ENCODE peak calls at places on chromosomes 12 and 14, in five cellular contexts. Q is uterus, W is vagina, P is ovary, Z is testis. N is an unnamed sample.

GRCh38 chr12:1350055-1350933 is 244.1 kb downstream of the FBXL14 start:
- DNase-seq in Z (no peak), P (no peak), Q (no peak), W (no peak), N (peak; percentile 61)

GRCh38 chr12:60335765-60336164 is 739.9 kb downstream of the SLC16A7 start:
- DNase-seq in Q (no peak), W (no peak), P (no peak), Z (no peak), N (no peak)

GRCh38 chr12:113152835-113153814 is 3.6 kb downstream of the CFAP73 start:
- DNase-seq in P (peak; percentile 53), Q (peak; percentile 43), W (no peak), Z (peak; percentile 80), N (no peak)

GRCh38 chr14:81452766-81453165 is 52.6 kb upstream of the STON2 start:
- DNase-seq in P (no peak), W (no peak), Z (no peak), Q (no peak), N (no peak)

GRCh38 chr12:9243999-9244649 is 35.9 kb upstream of the PZP start:
- DNase-seq in Z (no peak), P (no peak), Q (no peak), W (no peak), N (no peak)

GRCh38 chr12:13007496-13008233 is 7.6 kb upstream of the HEBP1 start:
- DNase-seq in W (no peak), P (no peak), Z (peak; percentile 56), Q (no peak), N (no peak)

GRCh38 chr14:103862393-103862782 is 15.0 kb upstream of the PPP1R13B start:
- DNase-seq in W (no peak), P (no peak), Z (no peak), Q (no peak), N (no peak)

GRCh38 chr12:44930972-44931600 is 55.0 kb upstream of the NELL2 start:
- DNase-seq in W (no peak), Q (no peak), P (no peak), Z (no peak), N (peak; percentile 6)

GRCh38 chr14:32709072-32709471 is 229.6 kb upstream of the NPAS3 start:
- DNase-seq in Q (peak; percentile 27), W (no peak), Z (peak; percentile 65), P (no peak), N (peak; percentile 21)

GRCh38 chr14:100375273-100375962 is 52.3 kb downstream of the SLC25A47 start:
- DNase-seq in Z (no peak), W (peak; percentile 92), Q (peak; percentile 73), P (peak; percentile 55), N (peak; percentile 36)
- TF ChIP-seq POLR2A in Z (no peak), W (no peak), Q (no peak), P (no peak), N (no peak)

DNA sequence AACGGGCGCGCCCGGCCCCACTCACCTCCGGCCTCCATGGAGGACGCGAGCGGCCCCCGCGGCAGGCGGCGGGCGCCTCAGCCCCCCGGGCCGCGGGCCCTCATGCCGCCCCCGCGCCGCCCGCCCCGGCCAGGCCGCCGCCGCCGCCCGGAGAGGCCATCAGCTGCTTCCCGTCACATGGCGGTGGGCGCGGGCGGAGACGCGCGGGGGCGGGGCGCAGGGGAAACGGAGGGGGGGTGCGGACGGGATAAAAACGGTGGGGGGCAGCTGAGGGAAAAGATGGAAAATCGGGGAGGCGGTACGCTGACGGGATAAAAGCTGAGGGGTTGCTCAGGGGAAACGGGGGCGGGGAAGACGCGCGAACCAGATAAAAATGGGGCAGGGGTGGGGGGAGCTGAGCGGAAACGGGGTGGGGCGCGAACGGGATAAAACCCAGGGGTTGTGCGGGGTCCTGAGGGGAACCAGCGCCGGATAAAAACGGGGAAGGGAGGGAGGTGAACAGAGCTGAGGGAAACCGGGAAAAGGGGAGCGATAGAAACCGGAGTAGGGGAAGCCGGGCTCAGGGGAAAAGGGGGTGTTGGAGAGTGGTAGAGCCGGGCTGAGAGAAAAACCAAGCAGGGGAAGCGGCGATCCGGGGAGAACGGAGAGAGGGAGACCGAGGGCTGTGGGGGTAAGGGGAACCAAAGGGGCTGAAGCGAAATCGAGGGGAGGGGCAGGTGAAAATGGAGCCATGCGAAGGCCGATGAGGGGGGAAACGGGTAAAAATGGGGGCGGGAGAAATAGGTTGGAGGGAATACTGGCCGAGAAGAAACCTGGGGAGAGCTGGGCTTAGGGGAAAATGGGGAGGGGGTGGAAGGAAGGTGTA is at the start of gene WSB2:
- DNase-seq in Q (peak; percentile 84), W (no peak), P (peak; percentile 87), Z (peak; percentile 85), N (peak; percentile 35)
- TF ChIP-seq POLR2A in Q (peak; percentile 6), W (no peak), P (no peak), Z (no peak), N (peak; percentile 32)

GRCh38 chr12:69115099-69115498 is 124.3 kb upstream of the CPSF6 start:
- DNase-seq in Q (no peak), P (no peak), W (no peak), Z (no peak), N (no peak)
- TF ChIP-seq POLR2A in Q (no peak), P (no peak), W (no peak), Z (no peak), N (no peak)

GRCh38 chr12:130955238-130955816 is 1.6 kb downstream of the ADGRD1 start:
- DNase-seq in Q (peak; percentile 39), P (no peak), Z (no peak), W (no peak), N (no peak)
- TF ChIP-seq POLR2A in Q (peak; percentile 8), P (no peak), Z (no peak), W (no peak), N (no peak)

GRCh38 chr12:15910468-15910863 is 666 bp upstream of the DERA start:
- DNase-seq in W (no peak), Q (no peak), P (no peak), Z (no peak), N (no peak)

GRCh38 chr12:15910864-15911696 is at the start of gene DERA:
- DNase-seq in P (peak; percentile 81), Q (peak; percentile 82), Z (peak; percentile 81), W (no peak), N (peak; percentile 56)
- TF ChIP-seq POLR2A in P (peak; percentile 65), Q (peak; percentile 92), Z (no peak), W (no peak), N (peak; percentile 87)

GRCh38 chr14:64554551-64554950 is 4.8 kb downstream of the PPP1R36 start:
- DNase-seq in P (no peak), W (no peak), Z (no peak), Q (no peak), N (no peak)

GRCh38 chr14:64549016-64549415 is 745 bp upstream of the PPP1R36 start:
- DNase-seq in Q (no peak), W (no peak), Z (no peak), P (no peak), N (no peak)

GRCh38 chr14:64550539-64551333 is 975 bp downstream of the PPP1R36 start:
- DNase-seq in P (no peak), Q (no peak), W (no peak), Z (no peak), N (no peak)

GRCh38 chr14:64544607-64545312 is 4.2 kb downstream of the HSPA2 start:
- DNase-seq in W (no peak), P (no peak), Q (no peak), Z (no peak), N (no peak)

DNA sequence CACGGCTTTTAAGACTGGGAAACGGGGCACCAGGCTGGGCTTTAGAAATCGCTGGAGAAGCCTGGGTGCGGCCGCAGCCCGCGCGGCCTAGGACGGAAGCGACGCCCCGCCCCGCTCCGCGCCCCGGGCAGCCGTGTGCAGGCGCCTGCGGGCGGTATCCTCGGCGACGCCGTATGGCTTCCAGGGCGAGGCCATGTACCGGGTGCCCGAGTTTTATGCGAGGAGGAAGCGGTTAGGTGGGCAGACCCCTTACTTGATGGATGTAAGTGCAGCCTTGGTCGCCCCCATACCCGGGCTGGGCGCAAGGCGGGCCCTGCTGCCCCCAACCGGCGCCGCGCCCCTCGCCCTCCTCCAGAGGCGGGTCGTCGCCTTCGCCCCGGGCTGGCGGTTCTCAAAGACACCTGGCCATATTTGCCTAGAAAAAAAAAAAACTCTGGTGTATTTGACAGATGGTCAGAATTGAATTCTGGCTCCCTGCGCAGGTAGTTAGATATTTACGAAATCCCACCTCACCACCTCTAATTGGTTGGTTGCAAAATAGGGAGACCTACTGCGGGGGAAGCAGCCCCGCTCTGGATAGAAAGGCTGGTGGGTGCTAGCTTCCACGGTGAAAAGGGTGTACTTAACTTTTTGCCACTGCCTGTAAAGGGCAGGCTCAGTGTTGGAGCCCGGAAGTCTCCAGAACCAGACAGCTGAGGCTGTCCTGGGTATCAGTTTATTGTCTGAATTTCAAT is at the start of gene PPP1R36:
- DNase-seq in W (no peak), P (no peak), Z (peak; percentile 28), Q (no peak), N (no peak)
- TF ChIP-seq POLR2A in W (no peak), P (no peak), Z (no peak), Q (no peak), N (no peak)

N was measured in H54.